ENCODE peak calls at places on chromosomes 4 and X, in ten cellular contexts. One of them, this sample, is unnamed.

GRCh38 chr4:108877821-108878220 is 115.0 kb upstream of the ETNPPL start:
- DNase-seq in K562: no peak
- DNase-seq in breast epithelium: no peak
- DNase-seq in GM12878: no peak
- DNase-seq in spleen: no peak
- DNase-seq in GM12892: no peak
- DNase-seq in HCT116: no peak
- DNase-seq in transverse colon: no peak
- DNase-seq in suprapubic skin: no peak
- DNase-seq in upper lobe of left lung: no peak
- DNase-seq in this sample: no peak

GRCh38 chr4:2141762-2142520 is 82.8 kb downstream of the NAT8L start:
- DNase-seq in K562: no peak
- DNase-seq in breast epithelium: no peak
- DNase-seq in GM12878: no peak
- DNase-seq in spleen: no peak
- DNase-seq in GM12892: no peak
- DNase-seq in HCT116: no peak
- DNase-seq in transverse colon: no peak
- DNase-seq in suprapubic skin: no peak
- DNase-seq in upper lobe of left lung: no peak
- DNase-seq in this sample: no peak

GRCh38 chr4:17197070-17197469 is 298.6 kb upstream of the LDB2 start:
- DNase-seq in K562: no peak
- DNase-seq in breast epithelium: no peak
- DNase-seq in GM12878: no peak
- DNase-seq in spleen: no peak
- DNase-seq in GM12892: no peak
- DNase-seq in HCT116: no peak
- DNase-seq in transverse colon: no peak
- DNase-seq in suprapubic skin: no peak
- DNase-seq in upper lobe of left lung: no peak
- DNase-seq in this sample: no peak

GRCh38 chrX:106341823-106342222 is 173.7 kb downstream of the PWWP3B start:
- DNase-seq in K562: no peak
- DNase-seq in breast epithelium: no peak
- DNase-seq in GM12878: no peak
- DNase-seq in spleen: no peak
- DNase-seq in GM12892: no peak
- DNase-seq in HCT116: peak; percentile 13
- DNase-seq in transverse colon: no peak
- DNase-seq in suprapubic skin: no peak
- DNase-seq in upper lobe of left lung: no peak
- DNase-seq in this sample: no peak

GRCh38 chr4:48175328-48175727 is 41.3 kb upstream of the TXK start:
- DNase-seq in K562: no peak
- DNase-seq in breast epithelium: no peak
- DNase-seq in GM12878: no peak
- DNase-seq in spleen: no peak
- DNase-seq in GM12892: no peak
- DNase-seq in HCT116: no peak
- DNase-seq in transverse colon: no peak
- DNase-seq in suprapubic skin: no peak
- DNase-seq in upper lobe of left lung: no peak
- DNase-seq in this sample: no peak

GRCh38 chrX:51798701-51799100 is 55.5 kb downstream of the GSPT2 start:
- DNase-seq in K562: no peak
- DNase-seq in breast epithelium: no peak
- DNase-seq in GM12878: no peak
- DNase-seq in spleen: no peak
- DNase-seq in GM12892: no peak
- DNase-seq in HCT116: no peak
- DNase-seq in transverse colon: no peak
- DNase-seq in suprapubic skin: no peak
- DNase-seq in upper lobe of left lung: no peak
- DNase-seq in this sample: no peak

GRCh38 chrX:19805054-19805690 is 82.2 kb downstream of the SH3KBP1 start:
- DNase-seq in K562: no peak
- DNase-seq in breast epithelium: no peak
- DNase-seq in GM12878: no peak
- DNase-seq in spleen: no peak
- DNase-seq in GM12892: no peak
- DNase-seq in HCT116: no peak
- DNase-seq in transverse colon: no peak
- DNase-seq in suprapubic skin: no peak
- DNase-seq in upper lobe of left lung: no peak
- DNase-seq in this sample: no peak

GRCh38 chrX:128992107-128992971 is 531.0 kb downstream of the SMARCA1 start:
- DNase-seq in K562: peak; percentile 0
- DNase-seq in breast epithelium: no peak
- DNase-seq in GM12878: no peak
- DNase-seq in spleen: no peak
- DNase-seq in GM12892: no peak
- DNase-seq in HCT116: no peak
- DNase-seq in transverse colon: no peak
- DNase-seq in suprapubic skin: no peak
- DNase-seq in upper lobe of left lung: no peak
- DNase-seq in this sample: no peak

DNA sequence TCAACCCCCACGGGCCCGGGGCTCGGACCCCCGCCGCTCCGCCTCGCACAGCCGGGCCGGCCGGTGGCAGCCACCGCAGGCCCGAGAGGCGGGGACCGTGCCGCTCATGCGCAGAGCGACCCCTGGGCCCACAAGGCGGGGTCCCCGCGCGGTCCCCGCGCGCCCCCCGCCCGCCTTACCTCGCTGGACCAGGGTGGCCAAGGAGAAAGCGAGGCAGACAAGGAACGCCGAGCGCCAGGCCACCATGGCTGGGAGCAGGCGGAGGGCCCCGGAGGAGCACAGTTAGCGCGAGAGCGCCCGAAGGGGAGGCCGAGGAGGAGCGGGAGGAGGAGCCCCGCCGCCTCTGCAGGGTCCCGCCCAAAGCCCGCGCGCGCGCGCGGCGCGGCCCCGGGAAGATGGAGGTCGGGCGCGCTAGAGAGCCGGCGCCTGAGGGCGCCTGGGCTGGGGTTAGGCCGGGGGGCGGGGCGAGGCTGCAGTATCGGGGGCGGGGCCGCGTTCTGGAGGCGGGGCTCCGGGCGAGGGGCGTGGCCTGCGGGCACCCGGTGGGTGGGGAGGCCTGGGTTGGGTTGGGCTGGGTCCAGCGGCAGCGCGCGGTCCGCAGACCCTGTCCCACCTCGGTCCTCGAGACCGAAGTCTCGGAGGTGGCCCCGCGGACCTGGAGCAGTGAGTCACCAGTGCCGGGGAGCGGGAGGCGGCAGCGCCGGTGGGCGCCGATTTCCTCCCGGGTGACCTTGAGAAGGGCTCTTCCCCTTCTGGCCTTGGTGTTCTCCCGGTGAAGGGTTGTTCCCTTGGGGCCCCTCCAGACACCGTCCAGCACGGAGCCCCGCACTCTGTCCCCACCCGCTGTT is at the start of gene CD99L2:
- DNase-seq in K562: peak; percentile 92
- DNase-seq in breast epithelium: peak; percentile 74
- DNase-seq in GM12878: no peak
- DNase-seq in spleen: peak; percentile 96
- DNase-seq in GM12892: peak; percentile 74
- DNase-seq in HCT116: peak; percentile 61
- DNase-seq in transverse colon: peak; percentile 93
- DNase-seq in suprapubic skin: peak; percentile 87
- DNase-seq in upper lobe of left lung: peak; percentile 90
- DNase-seq in this sample: peak; percentile 77
- TF ChIP-seq POLR2A in K562: peak; percentile 78
- TF ChIP-seq POLR2A in breast epithelium: no peak
- TF ChIP-seq POLR2A in GM12878: peak; percentile 84
- TF ChIP-seq POLR2A in spleen: no peak
- TF ChIP-seq POLR2A in GM12892: peak; percentile 61
- TF ChIP-seq POLR2A in HCT116: peak; percentile 39
- TF ChIP-seq POLR2A in transverse colon: peak; percentile 67
- TF ChIP-seq POLR2A in suprapubic skin: no peak
- TF ChIP-seq POLR2A in upper lobe of left lung: peak; percentile 55
- TF ChIP-seq POLR2A in this sample: peak; percentile 41

DNA sequence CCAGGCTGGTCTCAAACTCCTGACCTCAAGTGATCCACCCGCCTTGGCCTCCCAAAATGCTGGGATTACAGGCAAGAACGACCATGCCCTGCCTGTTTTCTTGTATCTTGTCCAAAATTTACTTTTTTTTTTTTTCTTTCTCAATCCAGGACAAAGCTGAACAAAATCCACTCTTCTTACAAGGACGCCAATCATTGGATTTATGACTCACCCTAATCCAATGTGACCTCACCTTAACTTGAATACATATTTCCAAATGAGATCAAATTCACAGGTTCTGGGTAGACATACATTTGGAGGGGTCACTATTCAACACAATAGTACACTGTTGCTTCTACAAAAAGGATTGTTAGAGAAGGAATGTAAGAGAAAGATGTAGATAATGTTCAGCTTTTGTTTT is 18.0 kb upstream of the TSR2 start:
- DNase-seq in K562: no peak
- DNase-seq in breast epithelium: no peak
- DNase-seq in GM12878: no peak
- DNase-seq in spleen: no peak
- DNase-seq in GM12892: no peak
- DNase-seq in HCT116: no peak
- DNase-seq in transverse colon: no peak
- DNase-seq in suprapubic skin: no peak
- DNase-seq in upper lobe of left lung: no peak
- DNase-seq in this sample: no peak
- TF ChIP-seq POLR2AphosphoS5 in K562: no peak
- TF ChIP-seq POLR2AphosphoS5 in breast epithelium: no peak
- TF ChIP-seq POLR2AphosphoS5 in GM12878: no peak
- TF ChIP-seq POLR2AphosphoS5 in spleen: no peak
- TF ChIP-seq POLR2AphosphoS5 in GM12892: no peak
- TF ChIP-seq POLR2AphosphoS5 in HCT116: no peak
- TF ChIP-seq POLR2AphosphoS5 in transverse colon: no peak
- TF ChIP-seq POLR2AphosphoS5 in suprapubic skin: no peak
- TF ChIP-seq POLR2AphosphoS5 in upper lobe of left lung: no peak
- TF ChIP-seq POLR2AphosphoS5 in this sample: no peak

DNA sequence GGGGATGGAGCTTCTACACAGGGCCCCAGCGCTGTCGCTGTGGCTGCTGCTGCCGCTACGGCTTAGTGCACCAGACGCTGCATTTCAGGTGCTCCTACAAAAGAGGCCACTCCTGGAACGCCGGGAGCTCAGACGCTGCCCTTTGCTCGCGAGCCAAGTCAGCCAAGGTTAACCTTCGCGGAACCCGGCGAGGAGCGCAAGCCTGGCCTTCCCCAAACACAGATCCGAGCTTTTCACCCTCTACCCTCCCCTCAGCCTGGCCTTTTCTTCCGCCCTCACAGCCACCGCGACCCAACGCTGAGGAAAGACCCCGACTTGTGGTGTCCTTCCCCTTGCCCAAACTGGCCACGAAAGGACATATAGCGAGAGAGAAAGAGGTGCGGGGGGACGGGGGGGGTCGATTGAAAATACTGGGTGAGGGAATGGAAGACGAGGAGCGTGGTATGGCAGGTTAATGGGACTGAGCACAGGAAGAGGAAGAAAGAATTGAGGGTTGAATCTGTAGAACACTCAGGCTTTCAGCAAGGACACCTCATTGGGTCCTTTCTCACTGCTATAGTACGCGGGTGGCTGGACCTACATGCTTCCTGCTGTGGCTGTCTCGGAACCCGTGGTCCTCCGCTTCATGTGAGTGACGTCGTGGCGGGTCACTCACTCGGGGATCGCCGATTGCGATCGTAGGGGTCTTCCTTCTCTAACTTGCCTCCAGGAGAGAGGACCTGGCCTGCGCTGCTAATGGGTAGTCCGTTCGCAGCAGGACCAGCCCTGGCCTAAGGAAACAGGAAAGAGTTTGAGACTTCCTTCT is at the start of the genes AIMP1 and TBCK:
- DNase-seq in K562: peak; percentile 93
- DNase-seq in breast epithelium: peak; percentile 83
- DNase-seq in GM12878: peak; percentile 72
- DNase-seq in spleen: peak; percentile 96
- DNase-seq in GM12892: peak; percentile 37
- DNase-seq in HCT116: peak; percentile 88
- DNase-seq in transverse colon: peak; percentile 91
- DNase-seq in suprapubic skin: peak; percentile 94
- DNase-seq in upper lobe of left lung: peak; percentile 90
- DNase-seq in this sample: peak; percentile 41
- TF ChIP-seq POLR2A in K562: peak; percentile 93
- TF ChIP-seq POLR2A in breast epithelium: peak; percentile 45
- TF ChIP-seq POLR2A in GM12878: peak; percentile 97
- TF ChIP-seq POLR2A in spleen: peak; percentile 83
- TF ChIP-seq POLR2A in GM12892: peak; percentile 92
- TF ChIP-seq POLR2A in HCT116: peak; percentile 71
- TF ChIP-seq POLR2A in transverse colon: peak; percentile 94
- TF ChIP-seq POLR2A in suprapubic skin: peak; percentile 89
- TF ChIP-seq POLR2A in upper lobe of left lung: peak; percentile 88
- TF ChIP-seq POLR2A in this sample: peak; percentile 87

GRCh38 chr4:14864967-14865366 is 137.3 kb upstream of the CPEB2 start:
- DNase-seq in K562: no peak
- DNase-seq in breast epithelium: no peak
- DNase-seq in GM12878: no peak
- DNase-seq in spleen: no peak
- DNase-seq in GM12892: no peak
- DNase-seq in HCT116: no peak
- DNase-seq in transverse colon: no peak
- DNase-seq in suprapubic skin: no peak
- DNase-seq in upper lobe of left lung: no peak
- DNase-seq in this sample: no peak

GRCh38 chr4:14865804-14866203 is 136.5 kb upstream of the CPEB2 start:
- DNase-seq in K562: no peak
- DNase-seq in breast epithelium: no peak
- DNase-seq in GM12878: no peak
- DNase-seq in spleen: no peak
- DNase-seq in GM12892: no peak
- DNase-seq in HCT116: no peak
- DNase-seq in transverse colon: no peak
- DNase-seq in suprapubic skin: no peak
- DNase-seq in upper lobe of left lung: no peak
- DNase-seq in this sample: no peak

GRCh38 chr4:14863420-14864364 is 138.6 kb upstream of the CPEB2 start:
- DNase-seq in K562: no peak
- DNase-seq in breast epithelium: no peak
- DNase-seq in GM12878: no peak
- DNase-seq in spleen: no peak
- DNase-seq in GM12892: no peak
- DNase-seq in HCT116: no peak
- DNase-seq in transverse colon: no peak
- DNase-seq in suprapubic skin: no peak
- DNase-seq in upper lobe of left lung: no peak
- DNase-seq in this sample: no peak

GRCh38 chr4:14862881-14863280 is 139.4 kb upstream of the CPEB2 start:
- DNase-seq in K562: peak; percentile 72
- DNase-seq in breast epithelium: no peak
- DNase-seq in GM12878: no peak
- DNase-seq in spleen: no peak
- DNase-seq in GM12892: no peak
- DNase-seq in HCT116: no peak
- DNase-seq in transverse colon: peak; percentile 31
- DNase-seq in suprapubic skin: no peak
- DNase-seq in upper lobe of left lung: no peak
- DNase-seq in this sample: no peak

DNA sequence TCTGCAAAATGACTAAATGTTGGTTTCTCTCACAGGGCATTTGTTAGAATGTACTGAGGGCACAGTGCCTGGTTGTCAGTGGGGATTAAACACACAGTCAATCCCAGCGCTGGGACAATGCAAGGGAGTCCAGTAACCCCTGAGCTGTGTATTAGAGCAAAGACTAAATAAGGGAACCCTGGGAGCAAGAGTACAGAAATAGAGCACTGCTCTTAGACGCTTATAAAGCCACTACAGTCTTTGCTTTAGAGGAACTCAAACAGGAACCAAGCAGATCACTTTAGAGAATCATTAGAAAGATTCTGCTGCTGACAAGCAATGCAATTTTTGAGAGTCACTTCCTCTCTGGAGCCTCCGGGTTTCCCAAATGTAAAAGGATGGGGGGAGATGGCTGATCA is 137.9 kb upstream of the CPEB2 start:
- DNase-seq in K562: no peak
- DNase-seq in breast epithelium: no peak
- DNase-seq in GM12878: no peak
- DNase-seq in spleen: no peak
- DNase-seq in GM12892: no peak
- DNase-seq in HCT116: no peak
- DNase-seq in transverse colon: no peak
- DNase-seq in suprapubic skin: no peak
- DNase-seq in upper lobe of left lung: no peak
- DNase-seq in this sample: no peak
- TF ChIP-seq POLR2AphosphoS5 in K562: no peak
- TF ChIP-seq POLR2AphosphoS5 in breast epithelium: no peak
- TF ChIP-seq POLR2AphosphoS5 in GM12878: no peak
- TF ChIP-seq POLR2AphosphoS5 in spleen: no peak
- TF ChIP-seq POLR2AphosphoS5 in GM12892: no peak
- TF ChIP-seq POLR2AphosphoS5 in HCT116: no peak
- TF ChIP-seq POLR2AphosphoS5 in transverse colon: no peak
- TF ChIP-seq POLR2AphosphoS5 in suprapubic skin: no peak
- TF ChIP-seq POLR2AphosphoS5 in upper lobe of left lung: no peak
- TF ChIP-seq POLR2AphosphoS5 in this sample: no peak